ENCODE peak calls at places on chromosomes 6 and 20, in five cellular contexts. One of them, this sample, is unnamed.

GRCh38 chr20:4280731-4281130 is 265.4 kb upstream of the RNF24 start:
- DNase-seq in AG08395: no peak
- DNase-seq in T1000: no peak
- DNase-seq in hepatocyte: no peak
- DNase-seq in NCI-H460: no peak
- DNase-seq in this sample: no peak

GRCh38 chr6:52839124-52840055 is 1.2 kb downstream of the GSTA5 start:
- DNase-seq in hepatocyte: peak
- DNase-seq in T1000: peak
- DNase-seq in AG08395: peak
- DNase-seq in NCI-H460: peak
- DNase-seq in this sample: peak

GRCh38 chr6:141264101-141264500 is 868.6 kb upstream of the GJE1 start:
- DNase-seq in hepatocyte: no peak
- DNase-seq in NCI-H460: peak
- DNase-seq in T1000: no peak
- DNase-seq in AG08395: no peak
- DNase-seq in this sample: no peak

GRCh38 chr6:157773248-157773773 is 49.7 kb upstream of the SNX9 start:
- DNase-seq in AG08395: no peak
- DNase-seq in hepatocyte: no peak
- DNase-seq in NCI-H460: no peak
- DNase-seq in T1000: no peak
- DNase-seq in this sample: no peak

GRCh38 chr20:17641520-17641964 is 40.5 kb downstream of the RRBP1 start:
- DNase-seq in AG08395: no peak
- DNase-seq in NCI-H460: no peak
- DNase-seq in hepatocyte: no peak
- DNase-seq in T1000: no peak
- DNase-seq in this sample: no peak

GRCh38 chr6:3623451-3624267 is 127.9 kb downstream of the PXDC1 start:
- DNase-seq in hepatocyte: no peak
- DNase-seq in AG08395: no peak
- DNase-seq in NCI-H460: no peak
- DNase-seq in T1000: no peak
- DNase-seq in this sample: no peak

GRCh38 chr6:83044211-83044768 is 21.4 kb downstream of the UBE3D start:
- DNase-seq in hepatocyte: no peak
- DNase-seq in NCI-H460: no peak
- DNase-seq in AG08395: no peak
- DNase-seq in T1000: no peak
- DNase-seq in this sample: no peak

GRCh38 chr6:121896363-121896762 is 460.9 kb downstream of the GJA1 start:
- DNase-seq in AG08395: no peak
- DNase-seq in NCI-H460: no peak
- DNase-seq in hepatocyte: no peak
- DNase-seq in T1000: no peak
- DNase-seq in this sample: no peak

GRCh38 chr6:56547687-56548086 is 95.0 kb downstream of the DST start:
- DNase-seq in AG08395: no peak
- DNase-seq in NCI-H460: no peak
- DNase-seq in hepatocyte: no peak
- DNase-seq in T1000: no peak
- DNase-seq in this sample: no peak

GRCh38 chr6:90406957-90407356 is 110.3 kb upstream of the BACH2 start:
- DNase-seq in AG08395: no peak
- DNase-seq in NCI-H460: no peak
- DNase-seq in hepatocyte: peak
- DNase-seq in T1000: no peak
- DNase-seq in this sample: no peak

GRCh38 chr6:1479095-1479494 is 89.7 kb downstream of the FOXF2 start:
- DNase-seq in T1000: no peak
- DNase-seq in AG08395: peak
- DNase-seq in NCI-H460: no peak
- DNase-seq in hepatocyte: peak
- DNase-seq in this sample: no peak

GRCh38 chr6:71619836-71620235 is 266.5 kb upstream of the RIMS1 start:
- DNase-seq in NCI-H460: no peak
- DNase-seq in hepatocyte: no peak
- DNase-seq in AG08395: peak
- DNase-seq in T1000: no peak
- DNase-seq in this sample: no peak

GRCh38 chr6:149060300-149060984 is 257.1 kb upstream of the TAB2 start:
- DNase-seq in T1000: no peak
- DNase-seq in AG08395: no peak
- DNase-seq in NCI-H460: peak
- DNase-seq in hepatocyte: no peak
- DNase-seq in this sample: no peak

GRCh38 chr6:169075211-169075621 is 178.4 kb downstream of the THBS2 start:
- DNase-seq in T1000: no peak
- DNase-seq in hepatocyte: peak
- DNase-seq in NCI-H460: no peak
- DNase-seq in AG08395: peak
- DNase-seq in this sample: no peak

GRCh38 chr20:36613974-36614373 is 8.4 kb downstream of the RAB5IF start:
- DNase-seq in hepatocyte: no peak
- DNase-seq in T1000: no peak
- DNase-seq in AG08395: no peak
- DNase-seq in NCI-H460: no peak
- DNase-seq in this sample: no peak

GRCh38 chr6:156779206-156780116 is 2.3 kb downstream of the ARID1B start:
- DNase-seq in hepatocyte: peak
- DNase-seq in T1000: peak
- DNase-seq in NCI-H460: no peak
- DNase-seq in AG08395: peak
- DNase-seq in this sample: peak

GRCh38 chr6:27267865-27268444 is 20.5 kb downstream of the PRSS16 start:
- DNase-seq in hepatocyte: no peak
- DNase-seq in NCI-H460: no peak
- DNase-seq in AG08395: no peak
- DNase-seq in T1000: no peak
- DNase-seq in this sample: no peak

GRCh38 chr6:167528239-167528638 is 203.4 kb downstream of the TTLL2 start:
- DNase-seq in NCI-H460: no peak
- DNase-seq in T1000: no peak
- DNase-seq in hepatocyte: no peak
- DNase-seq in AG08395: no peak
- DNase-seq in this sample: no peak

GRCh38 chr20:20856306-20856705 is 143.9 kb upstream of the RALGAPA2 start:
- DNase-seq in AG08395: peak
- DNase-seq in NCI-H460: no peak
- DNase-seq in T1000: no peak
- DNase-seq in hepatocyte: no peak
- DNase-seq in this sample: no peak

GRCh38 chr20:6466065-6466810 is 301.2 kb upstream of the BMP2 start:
- DNase-seq in NCI-H460: peak
- DNase-seq in hepatocyte: no peak
- DNase-seq in AG08395: no peak
- DNase-seq in T1000: no peak
- DNase-seq in this sample: no peak

GRCh38 chr6:43931201-43931600 is 161.2 kb downstream of the VEGFA start:
- DNase-seq in NCI-H460: no peak
- DNase-seq in T1000: no peak
- DNase-seq in hepatocyte: no peak
- DNase-seq in AG08395: no peak
- DNase-seq in this sample: no peak

GRCh38 chr6:148747493-148748160 is 797 bp downstream of the UST start:
- DNase-seq in T1000: peak
- DNase-seq in AG08395: no peak
- DNase-seq in hepatocyte: peak
- DNase-seq in NCI-H460: no peak
- DNase-seq in this sample: peak

GRCh38 chr20:23517719-23518118 is 26.8 kb downstream of the CST8 start:
- DNase-seq in AG08395: no peak
- DNase-seq in hepatocyte: no peak
- DNase-seq in T1000: no peak
- DNase-seq in NCI-H460: no peak
- DNase-seq in this sample: no peak

GRCh38 chr20:12056836-12057235 is 139.1 kb downstream of the BTBD3 start:
- DNase-seq in AG08395: no peak
- DNase-seq in T1000: no peak
- DNase-seq in NCI-H460: no peak
- DNase-seq in hepatocyte: peak
- DNase-seq in this sample: no peak

GRCh38 chr6:34447381-34447780 is 18.5 kb upstream of the PACSIN1 start:
- DNase-seq in NCI-H460: no peak
- DNase-seq in AG08395: no peak
- DNase-seq in hepatocyte: no peak
- DNase-seq in T1000: no peak
- DNase-seq in this sample: no peak

GRCh38 chr6:166461821-166462460 is 79.2 kb upstream of the MPC1 start:
- DNase-seq in T1000: no peak
- DNase-seq in hepatocyte: no peak
- DNase-seq in AG08395: no peak
- DNase-seq in NCI-H460: no peak
- DNase-seq in this sample: no peak

GRCh38 chr6:137875606-137876005 is 8.5 kb downstream of the TNFAIP3 start:
- DNase-seq in hepatocyte: no peak
- DNase-seq in AG08395: no peak
- DNase-seq in T1000: no peak
- DNase-seq in NCI-H460: no peak
- DNase-seq in this sample: no peak

This sample was measured in midbrain.